ENCODE peak calls at places on chromosomes 1 and 21, in nine cellular contexts. Q is colonic mucosa; F is fibroblast of villous mesenchyme; L is psoas muscle; O is iPS DF 19.7; T is activated CD4-positive, alpha-beta T cell treated with anti-CD3 and anti-CD28 coated beads for 1 hour; N is brain microvascular endothelial cell; A is naive thymus-derived CD4-positive, alpha-beta T cell; E is body of pancreas. G is an unnamed sample.

GRCh38 chr1:184379111-184379752 is 7.6 kb upstream of the C1orf21 start:
- DNase-seq in Q (no peak), F (no peak), L (no peak), O (no peak), T (no peak), N (no peak), A (no peak), E (no peak), G (no peak)

GRCh38 chr1:179369751-179370341 is 4.1 kb downstream of the AXDND1 start:
- DNase-seq in Q (peak), F (peak), L (no peak), O (no peak), T (no peak), N (peak), A (peak), E (peak), G (no peak)

GRCh38 chr1:151991663-151992344 is 1.9 kb downstream of the S100A10 start:
- DNase-seq in Q (no peak), F (no peak), L (no peak), O (no peak), T (no peak), N (no peak), A (no peak), E (no peak), G (no peak)

GRCh38 chr1:232364654-232365382 is 265.1 kb downstream of the SIPA1L2 start:
- DNase-seq in Q (no peak), F (no peak), L (no peak), O (no peak), T (no peak), N (no peak), A (no peak), E (no peak), G (no peak)

GRCh38 chr21:26849428-26850115 is 4.4 kb upstream of the ADAMTS1 start:
- DNase-seq in Q (no peak), F (peak), L (no peak), O (no peak), T (no peak), N (peak), A (peak), E (peak), G (no peak)

GRCh38 chr1:86380257-86380861 is 15.8 kb downstream of the ODF2L start:
- DNase-seq in Q (no peak), F (peak), L (no peak), O (no peak), T (no peak), N (peak), A (peak), E (peak), G (no peak)

GRCh38 chr21:22791986-22792560 is 1793.9 kb downstream of the NCAM2 start:
- DNase-seq in Q (peak), F (peak), L (no peak), O (no peak), T (no peak), N (peak), A (peak), E (peak), G (peak)

GRCh38 chr1:177912991-177913390 is 56.9 kb downstream of the SEC16B start:
- DNase-seq in Q (peak), F (no peak), L (no peak), O (no peak), T (no peak), N (no peak), A (no peak), E (peak), G (peak)

GRCh38 chr1:31866450-31866801 is 50.6 kb upstream of the SPOCD1 start:
- DNase-seq in Q (no peak), F (no peak), L (no peak), O (no peak), T (no peak), N (no peak), A (no peak), E (no peak), G (no peak)

GRCh38 chr1:155136728-155137127 is 1.1 kb downstream of the SLC50A1 start:
- DNase-seq in Q (peak), F (no peak), L (no peak), O (no peak), T (no peak), N (no peak), A (peak), E (peak), G (peak)

GRCh38 chr1:246117066-246117791 is 389.9 kb downstream of the SMYD3 start:
- DNase-seq in Q (peak), F (peak), L (no peak), O (peak), T (peak), N (peak), A (peak), E (peak), G (no peak)

GRCh38 chr1:119081267-119081666 is 59.2 kb downstream of the WARS2 start:
- DNase-seq in Q (no peak), F (peak), L (no peak), O (no peak), T (no peak), N (peak), A (no peak), E (no peak), G (no peak)

GRCh38 chr1:62621907-62622306 is 24.6 kb downstream of the ANGPTL3 start:
- DNase-seq in Q (no peak), F (peak), L (peak), O (no peak), T (no peak), N (peak), A (no peak), E (peak), G (no peak)

GRCh38 chr1:226581650-226582330 is 33.2 kb downstream of the STUM start:
- DNase-seq in Q (no peak), F (no peak), L (no peak), O (no peak), T (no peak), N (no peak), A (no peak), E (no peak), G (no peak)

GRCh38 chr1:54571326-54571725 is 23.3 kb downstream of the ACOT11 start:
- DNase-seq in Q (no peak), F (no peak), L (no peak), O (no peak), T (no peak), N (no peak), A (no peak), E (no peak), G (no peak)

G was measured in left colon.